ENCODE peak calls at places on chromosome 14, in nine cellular contexts. One of them, this sample, is unnamed.

GRCh38 chr14:61933021-61933420 is 170.8 kb downstream of the SNAPC1 start:
- DNase-seq in AG04449: no peak
- DNase-seq in progenitor cell of endocrine pancreas: no peak
- DNase-seq in endothelial cell of umbilical vein: no peak
- DNase-seq in cardiac fibroblast: no peak
- DNase-seq in stomach: no peak
- DNase-seq in heart right ventricle: no peak
- DNase-seq in kidney epithelial cell: no peak
- DNase-seq in left ventricle myocardium inferior: no peak
- DNase-seq in this sample: no peak

GRCh38 chr14:72443991-72444431 is 449.9 kb downstream of the DPF3 start:
- DNase-seq in AG04449: no peak
- DNase-seq in progenitor cell of endocrine pancreas: no peak
- DNase-seq in endothelial cell of umbilical vein: no peak
- DNase-seq in cardiac fibroblast: no peak
- DNase-seq in stomach: no peak
- DNase-seq in heart right ventricle: no peak
- DNase-seq in kidney epithelial cell: no peak
- DNase-seq in left ventricle myocardium inferior: no peak
- DNase-seq in this sample: no peak

GRCh38 chr14:63203618-63204406 is 431 bp upstream of the RHOJ start:
- DNase-seq in AG04449: peak
- DNase-seq in progenitor cell of endocrine pancreas: peak
- DNase-seq in endothelial cell of umbilical vein: peak
- DNase-seq in cardiac fibroblast: peak
- DNase-seq in stomach: peak
- DNase-seq in heart right ventricle: peak
- DNase-seq in kidney epithelial cell: peak
- DNase-seq in left ventricle myocardium inferior: peak
- DNase-seq in this sample: peak

GRCh38 chr14:58059121-58059520 is 92.9 kb downstream of the ARMH4 start:
- DNase-seq in AG04449: no peak
- DNase-seq in progenitor cell of endocrine pancreas: no peak
- DNase-seq in endothelial cell of umbilical vein: no peak
- DNase-seq in cardiac fibroblast: no peak
- DNase-seq in stomach: no peak
- DNase-seq in heart right ventricle: no peak
- DNase-seq in kidney epithelial cell: no peak
- DNase-seq in left ventricle myocardium inferior: no peak
- DNase-seq in this sample: no peak

GRCh38 chr14:45287609-45288008 is 34.6 kb upstream of the MIS18BP1 start:
- DNase-seq in AG04449: no peak
- DNase-seq in progenitor cell of endocrine pancreas: no peak
- DNase-seq in endothelial cell of umbilical vein: no peak
- DNase-seq in cardiac fibroblast: no peak
- DNase-seq in stomach: no peak
- DNase-seq in heart right ventricle: no peak
- DNase-seq in kidney epithelial cell: no peak
- DNase-seq in left ventricle myocardium inferior: no peak
- DNase-seq in this sample: no peak

GRCh38 chr14:52922656-52923055 is 28.2 kb downstream of the FERMT2 start:
- DNase-seq in AG04449: no peak
- DNase-seq in progenitor cell of endocrine pancreas: no peak
- DNase-seq in endothelial cell of umbilical vein: peak
- DNase-seq in cardiac fibroblast: peak
- DNase-seq in stomach: no peak
- DNase-seq in heart right ventricle: no peak
- DNase-seq in kidney epithelial cell: peak
- DNase-seq in left ventricle myocardium inferior: no peak
- DNase-seq in this sample: no peak

GRCh38 chr14:44370727-44371126 is 136.4 kb downstream of the FSCB start:
- DNase-seq in AG04449: no peak
- DNase-seq in progenitor cell of endocrine pancreas: no peak
- DNase-seq in endothelial cell of umbilical vein: no peak
- DNase-seq in cardiac fibroblast: no peak
- DNase-seq in stomach: no peak
- DNase-seq in heart right ventricle: no peak
- DNase-seq in kidney epithelial cell: no peak
- DNase-seq in left ventricle myocardium inferior: no peak
- DNase-seq in this sample: no peak

GRCh38 chr14:103501921-103502669 is 20.5 kb downstream of the CKB start:
- DNase-seq in AG04449: no peak
- DNase-seq in progenitor cell of endocrine pancreas: no peak
- DNase-seq in endothelial cell of umbilical vein: no peak
- DNase-seq in cardiac fibroblast: no peak
- DNase-seq in stomach: no peak
- DNase-seq in heart right ventricle: no peak
- DNase-seq in kidney epithelial cell: no peak
- DNase-seq in left ventricle myocardium inferior: no peak
- DNase-seq in this sample: no peak

GRCh38 chr14:33165144-33165925 is 226.7 kb downstream of the NPAS3 start:
- DNase-seq in AG04449: no peak
- DNase-seq in progenitor cell of endocrine pancreas: no peak
- DNase-seq in endothelial cell of umbilical vein: no peak
- DNase-seq in cardiac fibroblast: peak
- DNase-seq in stomach: no peak
- DNase-seq in heart right ventricle: no peak
- DNase-seq in kidney epithelial cell: no peak
- DNase-seq in left ventricle myocardium inferior: no peak
- DNase-seq in this sample: no peak

GRCh38 chr14:42057176-42057575 is 450.5 kb downstream of the LRFN5 start:
- DNase-seq in AG04449: no peak
- DNase-seq in progenitor cell of endocrine pancreas: no peak
- DNase-seq in endothelial cell of umbilical vein: no peak
- DNase-seq in cardiac fibroblast: peak
- DNase-seq in stomach: no peak
- DNase-seq in heart right ventricle: no peak
- DNase-seq in kidney epithelial cell: no peak
- DNase-seq in left ventricle myocardium inferior: no peak
- DNase-seq in this sample: no peak

GRCh38 chr14:50237448-50237847 is 6.1 kb upstream of the SOS2 start:
- DNase-seq in AG04449: no peak
- DNase-seq in progenitor cell of endocrine pancreas: no peak
- DNase-seq in endothelial cell of umbilical vein: no peak
- DNase-seq in cardiac fibroblast: no peak
- DNase-seq in stomach: no peak
- DNase-seq in heart right ventricle: no peak
- DNase-seq in kidney epithelial cell: no peak
- DNase-seq in left ventricle myocardium inferior: no peak
- DNase-seq in this sample: no peak

GRCh38 chr14:31945074-31945613 is 132.0 kb upstream of the ARHGAP5 start:
- DNase-seq in AG04449: no peak
- DNase-seq in progenitor cell of endocrine pancreas: no peak
- DNase-seq in endothelial cell of umbilical vein: no peak
- DNase-seq in cardiac fibroblast: no peak
- DNase-seq in stomach: no peak
- DNase-seq in heart right ventricle: no peak
- DNase-seq in kidney epithelial cell: no peak
- DNase-seq in left ventricle myocardium inferior: no peak
- DNase-seq in this sample: no peak

GRCh38 chr14:26286806-26287205 is 311.0 kb downstream of the NOVA1 start:
- DNase-seq in AG04449: no peak
- DNase-seq in progenitor cell of endocrine pancreas: no peak
- DNase-seq in endothelial cell of umbilical vein: no peak
- DNase-seq in cardiac fibroblast: no peak
- DNase-seq in stomach: no peak
- DNase-seq in heart right ventricle: no peak
- DNase-seq in kidney epithelial cell: no peak
- DNase-seq in left ventricle myocardium inferior: no peak
- DNase-seq in this sample: no peak

GRCh38 chr14:56412453-56413434 is 166.9 kb upstream of the TMEM260 start:
- DNase-seq in AG04449: no peak
- DNase-seq in progenitor cell of endocrine pancreas: no peak
- DNase-seq in endothelial cell of umbilical vein: peak
- DNase-seq in cardiac fibroblast: no peak
- DNase-seq in stomach: no peak
- DNase-seq in heart right ventricle: no peak
- DNase-seq in kidney epithelial cell: no peak
- DNase-seq in left ventricle myocardium inferior: no peak
- DNase-seq in this sample: no peak

GRCh38 chr14:78848234-78848820 is 678.2 kb downstream of the NRXN3 start:
- DNase-seq in AG04449: no peak
- DNase-seq in progenitor cell of endocrine pancreas: peak
- DNase-seq in endothelial cell of umbilical vein: peak
- DNase-seq in cardiac fibroblast: peak
- DNase-seq in stomach: peak
- DNase-seq in heart right ventricle: no peak
- DNase-seq in kidney epithelial cell: no peak
- DNase-seq in left ventricle myocardium inferior: no peak
- DNase-seq in this sample: peak

GRCh38 chr14:40197344-40197743 is 765.1 kb upstream of the FBXO33 start:
- DNase-seq in AG04449: no peak
- DNase-seq in progenitor cell of endocrine pancreas: no peak
- DNase-seq in endothelial cell of umbilical vein: no peak
- DNase-seq in cardiac fibroblast: no peak
- DNase-seq in stomach: no peak
- DNase-seq in heart right ventricle: no peak
- DNase-seq in kidney epithelial cell: no peak
- DNase-seq in left ventricle myocardium inferior: no peak
- DNase-seq in this sample: no peak

GRCh38 chr14:93032301-93032929 is 83.3 kb downstream of the ITPK1 start:
- DNase-seq in AG04449: no peak
- DNase-seq in progenitor cell of endocrine pancreas: no peak
- DNase-seq in endothelial cell of umbilical vein: no peak
- DNase-seq in cardiac fibroblast: peak
- DNase-seq in stomach: no peak
- DNase-seq in heart right ventricle: no peak
- DNase-seq in kidney epithelial cell: no peak
- DNase-seq in left ventricle myocardium inferior: no peak
- DNase-seq in this sample: no peak

GRCh38 chr14:22194669-22195068 is 394.4 kb downstream of the DAD1 start:
- DNase-seq in AG04449: no peak
- DNase-seq in progenitor cell of endocrine pancreas: no peak
- DNase-seq in endothelial cell of umbilical vein: no peak
- DNase-seq in cardiac fibroblast: no peak
- DNase-seq in stomach: no peak
- DNase-seq in heart right ventricle: no peak
- DNase-seq in kidney epithelial cell: no peak
- DNase-seq in left ventricle myocardium inferior: no peak
- DNase-seq in this sample: no peak

GRCh38 chr14:24013654-24014514 is 25.2 kb downstream of the DHRS4L2 start:
- DNase-seq in AG04449: no peak
- DNase-seq in progenitor cell of endocrine pancreas: peak
- DNase-seq in endothelial cell of umbilical vein: peak
- DNase-seq in cardiac fibroblast: peak
- DNase-seq in stomach: peak
- DNase-seq in heart right ventricle: peak
- DNase-seq in kidney epithelial cell: peak
- DNase-seq in left ventricle myocardium inferior: no peak
- DNase-seq in this sample: peak
- TF ChIP-seq CTCF in AG04449: peak
- TF ChIP-seq CTCF in progenitor cell of endocrine pancreas: peak
- TF ChIP-seq CTCF in endothelial cell of umbilical vein: peak
- TF ChIP-seq CTCF in cardiac fibroblast: peak
- TF ChIP-seq CTCF in stomach: no peak
- TF ChIP-seq CTCF in heart right ventricle: peak
- TF ChIP-seq CTCF in kidney epithelial cell: peak
- TF ChIP-seq CTCF in left ventricle myocardium inferior: peak
- TF ChIP-seq CTCF in this sample: peak

DNA sequence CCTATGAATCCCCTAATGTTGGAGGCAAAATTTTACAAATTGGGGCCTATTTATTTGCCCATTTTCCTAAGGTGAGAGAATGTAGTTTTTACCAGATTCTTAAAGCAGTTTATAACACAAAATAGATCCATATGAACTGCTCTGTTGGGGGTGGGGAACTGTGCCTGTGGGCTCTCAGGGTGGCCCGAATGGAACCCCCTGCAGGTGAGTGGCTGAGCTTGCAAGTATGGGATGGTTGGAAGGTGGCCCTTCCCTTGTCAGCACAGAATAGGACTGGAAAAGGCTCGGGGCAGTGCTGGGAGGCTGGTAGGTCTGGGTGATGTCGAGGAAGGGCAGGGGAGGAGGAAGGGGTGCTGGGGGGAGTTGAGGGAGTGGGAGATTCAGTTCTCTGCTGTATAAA is 4.9 kb downstream of the VSX2 start:
- DNase-seq in AG04449: no peak
- DNase-seq in progenitor cell of endocrine pancreas: no peak
- DNase-seq in endothelial cell of umbilical vein: no peak
- DNase-seq in cardiac fibroblast: no peak
- DNase-seq in stomach: no peak
- DNase-seq in heart right ventricle: no peak
- DNase-seq in kidney epithelial cell: no peak
- DNase-seq in left ventricle myocardium inferior: no peak
- DNase-seq in this sample: peak
- TF ChIP-seq CTCF in AG04449: no peak
- TF ChIP-seq CTCF in progenitor cell of endocrine pancreas: peak
- TF ChIP-seq CTCF in endothelial cell of umbilical vein: no peak
- TF ChIP-seq CTCF in cardiac fibroblast: no peak
- TF ChIP-seq CTCF in stomach: no peak
- TF ChIP-seq CTCF in heart right ventricle: no peak
- TF ChIP-seq CTCF in kidney epithelial cell: no peak
- TF ChIP-seq CTCF in left ventricle myocardium inferior: no peak
- TF ChIP-seq CTCF in this sample: no peak

DNA sequence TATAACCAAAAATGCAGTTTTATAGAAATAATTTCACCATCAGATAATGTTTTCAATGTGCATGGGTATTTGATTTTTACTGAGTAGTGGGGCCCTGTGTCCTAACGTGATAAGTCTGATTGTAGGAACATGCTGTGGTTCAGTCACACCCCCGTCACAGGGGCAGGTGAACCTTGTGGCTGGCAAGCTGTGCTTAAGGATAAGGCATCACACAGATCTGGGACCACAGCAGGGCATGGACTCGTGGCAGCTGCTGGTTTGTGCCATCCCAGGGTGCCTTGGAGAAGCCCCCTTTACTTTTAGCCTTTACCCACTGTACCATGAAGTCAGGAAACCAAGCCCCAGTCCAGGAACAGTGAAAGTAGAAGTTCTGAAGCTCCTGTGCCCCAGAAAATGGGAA is 16.7 kb downstream of the CCNK start:
- DNase-seq in AG04449: no peak
- DNase-seq in progenitor cell of endocrine pancreas: no peak
- DNase-seq in endothelial cell of umbilical vein: no peak
- DNase-seq in cardiac fibroblast: no peak
- DNase-seq in stomach: no peak
- DNase-seq in heart right ventricle: no peak
- DNase-seq in kidney epithelial cell: no peak
- DNase-seq in left ventricle myocardium inferior: no peak
- DNase-seq in this sample: no peak
- TF ChIP-seq CTCF in AG04449: no peak
- TF ChIP-seq CTCF in progenitor cell of endocrine pancreas: no peak
- TF ChIP-seq CTCF in endothelial cell of umbilical vein: no peak
- TF ChIP-seq CTCF in cardiac fibroblast: no peak
- TF ChIP-seq CTCF in stomach: no peak
- TF ChIP-seq CTCF in heart right ventricle: no peak
- TF ChIP-seq CTCF in kidney epithelial cell: no peak
- TF ChIP-seq CTCF in left ventricle myocardium inferior: no peak
- TF ChIP-seq CTCF in this sample: no peak

DNA sequence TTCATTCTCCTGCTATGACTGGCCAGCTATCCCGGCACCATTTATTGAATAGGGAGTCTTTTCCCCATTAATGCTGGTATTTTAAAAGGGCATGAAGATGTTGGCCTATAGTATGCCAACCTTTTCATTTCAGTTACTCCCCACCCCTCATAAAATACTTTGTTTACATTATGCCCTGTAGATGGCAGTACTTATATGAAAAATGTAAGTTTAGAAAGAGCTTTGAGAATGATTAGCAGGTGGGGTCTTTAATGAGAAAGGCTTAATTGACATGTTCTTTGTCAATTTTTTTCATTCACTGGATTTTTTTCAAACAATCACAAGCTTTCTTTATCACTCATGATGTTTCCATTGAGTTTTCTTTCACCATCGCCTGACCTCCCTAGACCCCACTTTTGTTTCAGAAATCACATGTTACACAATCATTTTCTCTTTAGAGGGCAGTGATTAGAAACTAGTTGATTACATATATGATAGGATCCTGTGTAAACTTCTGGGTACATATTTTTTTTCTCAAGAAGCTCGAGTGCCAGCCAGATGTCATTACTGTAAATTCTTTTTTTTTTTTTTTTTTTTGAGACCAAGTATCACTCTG is 62.6 kb upstream of the PSMA6 start:
- DNase-seq in AG04449: no peak
- DNase-seq in progenitor cell of endocrine pancreas: no peak
- DNase-seq in endothelial cell of umbilical vein: peak
- DNase-seq in cardiac fibroblast: peak
- DNase-seq in stomach: no peak
- DNase-seq in heart right ventricle: no peak
- DNase-seq in kidney epithelial cell: no peak
- DNase-seq in left ventricle myocardium inferior: no peak
- DNase-seq in this sample: no peak
- TF ChIP-seq CTCF in AG04449: no peak
- TF ChIP-seq CTCF in progenitor cell of endocrine pancreas: peak
- TF ChIP-seq CTCF in endothelial cell of umbilical vein: peak
- TF ChIP-seq CTCF in cardiac fibroblast: no peak
- TF ChIP-seq CTCF in stomach: no peak
- TF ChIP-seq CTCF in heart right ventricle: peak
- TF ChIP-seq CTCF in kidney epithelial cell: peak
- TF ChIP-seq CTCF in left ventricle myocardium inferior: peak
- TF ChIP-seq CTCF in this sample: no peak